ENCODE peak calls at places on chromosomes 4 and X, in six cellular contexts. One of them, this sample, is unnamed.

GRCh38 chr4:168509786-168510185 is 12.9 kb downstream of the PALLD start:
- DNase-seq in upper lobe of right lung: no peak
- DNase-seq in HepG2: no peak
- DNase-seq in NCI-H524: no peak
- DNase-seq in IMR-90: peak
- DNase-seq in HuH-7: no peak
- DNase-seq in this sample: no peak

GRCh38 chrX:18885317-18886004 is 98.5 kb downstream of the PHKA2 start:
- DNase-seq in upper lobe of right lung: no peak
- DNase-seq in HepG2: no peak
- DNase-seq in NCI-H524: no peak
- DNase-seq in IMR-90: peak
- DNase-seq in HuH-7: no peak
- DNase-seq in this sample: no peak

GRCh38 chrX:106874075-106874474 is 29.1 kb downstream of the RIPPLY1 start:
- DNase-seq in upper lobe of right lung: no peak
- DNase-seq in HepG2: peak
- DNase-seq in NCI-H524: no peak
- DNase-seq in IMR-90: peak
- DNase-seq in HuH-7: peak
- DNase-seq in this sample: peak

GRCh38 chr4:128288689-128289106 is 1.1 kb upstream of the PGRMC2 start:
- DNase-seq in upper lobe of right lung: no peak
- DNase-seq in HepG2: no peak
- DNase-seq in NCI-H524: no peak
- DNase-seq in IMR-90: peak
- DNase-seq in HuH-7: no peak
- DNase-seq in this sample: peak

GRCh38 chr4:108738307-108738706 is 24.5 kb downstream of the ETNPPL start:
- DNase-seq in upper lobe of right lung: no peak
- DNase-seq in HepG2: no peak
- DNase-seq in NCI-H524: no peak
- DNase-seq in IMR-90: peak
- DNase-seq in HuH-7: no peak
- DNase-seq in this sample: no peak

GRCh38 chrX:140764401-140764919 is 54.9 kb downstream of the LINC00632 start:
- DNase-seq in upper lobe of right lung: no peak
- DNase-seq in HepG2: no peak
- DNase-seq in NCI-H524: peak
- DNase-seq in IMR-90: peak
- DNase-seq in HuH-7: no peak
- DNase-seq in this sample: no peak

GRCh38 chr4:5930456-5930855 is 37.6 kb upstream of the CRMP1 start:
- DNase-seq in upper lobe of right lung: no peak
- DNase-seq in HepG2: no peak
- DNase-seq in NCI-H524: no peak
- DNase-seq in IMR-90: no peak
- DNase-seq in HuH-7: no peak
- DNase-seq in this sample: no peak

GRCh38 chr4:27974339-27974738 is 1113.7 kb downstream of the STIM2 start:
- DNase-seq in upper lobe of right lung: no peak
- DNase-seq in HepG2: no peak
- DNase-seq in NCI-H524: no peak
- DNase-seq in IMR-90: no peak
- DNase-seq in HuH-7: no peak
- DNase-seq in this sample: no peak

GRCh38 chr4:168095776-168096443 is 3.6 kb downstream of the ANXA10 start:
- DNase-seq in upper lobe of right lung: no peak
- DNase-seq in HepG2: no peak
- DNase-seq in NCI-H524: no peak
- DNase-seq in IMR-90: peak
- DNase-seq in HuH-7: no peak
- DNase-seq in this sample: peak

GRCh38 chr4:118265312-118266144 is 87.3 kb downstream of the PRSS12 start:
- DNase-seq in upper lobe of right lung: peak
- DNase-seq in HepG2: peak
- DNase-seq in NCI-H524: no peak
- DNase-seq in IMR-90: no peak
- DNase-seq in HuH-7: no peak
- DNase-seq in this sample: peak

GRCh38 chrX:9765072-9765736 is 443 bp downstream of the GPR143 start:
- DNase-seq in upper lobe of right lung: no peak
- DNase-seq in HepG2: no peak
- DNase-seq in NCI-H524: no peak
- DNase-seq in IMR-90: no peak
- DNase-seq in HuH-7: no peak
- DNase-seq in this sample: no peak

GRCh38 chrX:54248309-54248708 is 65.3 kb upstream of the FAM120C start:
- DNase-seq in upper lobe of right lung: no peak
- DNase-seq in HepG2: peak
- DNase-seq in NCI-H524: no peak
- DNase-seq in IMR-90: peak
- DNase-seq in HuH-7: peak
- DNase-seq in this sample: peak

GRCh38 chrX:1807301-1807731 is 192.5 kb downstream of the ASMT start:
- DNase-seq in upper lobe of right lung: no peak
- DNase-seq in HepG2: no peak
- DNase-seq in NCI-H524: peak
- DNase-seq in IMR-90: peak
- DNase-seq in HuH-7: no peak
- DNase-seq in this sample: no peak